ENCODE peak calls at places on chromosome 20, in seven cellular contexts. One of them, this sample, is unnamed. For H3K27me3, the result is how much of the 10 kb centered on the place peaks cover.

GRCh38 chr20:58613061-58613854 is 37.8 kb upstream of the STX16 start:
- DNase-seq in CD4-positive, alpha-beta T cell: no peak
- DNase-seq in HCT116: no peak
- DNase-seq in AG04450: no peak
- DNase-seq in GM23338: no peak
- DNase-seq in SK-N-SH: no peak
- DNase-seq in upper lobe of left lung: peak
- DNase-seq in this sample: no peak

GRCh38 chr20:18284805-18285533 is 3.4 kb upstream of the ZNF133 start:
- DNase-seq in SK-N-SH: no peak
- DNase-seq in GM23338: peak
- DNase-seq in HCT116: no peak
- DNase-seq in AG04450: no peak
- DNase-seq in CD4-positive, alpha-beta T cell: no peak
- DNase-seq in upper lobe of left lung: no peak
- DNase-seq in this sample: no peak

GRCh38 chr20:57658447-57659130 is 38.4 kb upstream of the ZBP1 start:
- DNase-seq in upper lobe of left lung: peak
- DNase-seq in HCT116: no peak
- DNase-seq in CD4-positive, alpha-beta T cell: no peak
- DNase-seq in AG04450: no peak
- DNase-seq in SK-N-SH: peak
- DNase-seq in GM23338: no peak
- DNase-seq in this sample: no peak

GRCh38 chr20:57837208-57838035 is 127.6 kb upstream of the PMEPA1 start:
- DNase-seq in HCT116: no peak
- DNase-seq in upper lobe of left lung: no peak
- DNase-seq in CD4-positive, alpha-beta T cell: no peak
- DNase-seq in AG04450: no peak
- DNase-seq in GM23338: no peak
- DNase-seq in SK-N-SH: no peak
- DNase-seq in this sample: no peak

GRCh38 chr20:44180814-44181213 is 6.2 kb downstream of the JPH2 start:
- DNase-seq in CD4-positive, alpha-beta T cell: no peak
- DNase-seq in HCT116: no peak
- DNase-seq in upper lobe of left lung: no peak
- DNase-seq in SK-N-SH: no peak
- DNase-seq in GM23338: peak
- DNase-seq in AG04450: no peak
- DNase-seq in this sample: no peak

GRCh38 chr20:32296412-32296811 is 19.0 kb downstream of the KIF3B start:
- DNase-seq in CD4-positive, alpha-beta T cell: no peak
- DNase-seq in HCT116: no peak
- DNase-seq in SK-N-SH: no peak
- DNase-seq in AG04450: no peak
- DNase-seq in GM23338: no peak
- DNase-seq in upper lobe of left lung: no peak
- DNase-seq in this sample: no peak

GRCh38 chr20:6384368-6384767 is 261.5 kb upstream of the FERMT1 start:
- DNase-seq in CD4-positive, alpha-beta T cell: no peak
- DNase-seq in GM23338: no peak
- DNase-seq in AG04450: no peak
- DNase-seq in upper lobe of left lung: no peak
- DNase-seq in SK-N-SH: no peak
- DNase-seq in HCT116: no peak
- DNase-seq in this sample: no peak

GRCh38 chr20:45343445-45343866 is 4.8 kb downstream of the SDC4 start:
- DNase-seq in AG04450: no peak
- DNase-seq in HCT116: no peak
- DNase-seq in CD4-positive, alpha-beta T cell: no peak
- DNase-seq in SK-N-SH: no peak
- DNase-seq in upper lobe of left lung: no peak
- DNase-seq in GM23338: no peak
- DNase-seq in this sample: no peak

GRCh38 chr20:11687546-11688292 is 230.0 kb upstream of the BTBD3 start:
- DNase-seq in SK-N-SH: no peak
- DNase-seq in GM23338: no peak
- DNase-seq in CD4-positive, alpha-beta T cell: no peak
- DNase-seq in AG04450: no peak
- DNase-seq in upper lobe of left lung: no peak
- DNase-seq in HCT116: no peak
- DNase-seq in this sample: no peak

GRCh38 chr20:17648306-17648646 is 33.8 kb downstream of the RRBP1 start:
- DNase-seq in upper lobe of left lung: no peak
- DNase-seq in HCT116: no peak
- DNase-seq in SK-N-SH: no peak
- DNase-seq in GM23338: no peak
- DNase-seq in AG04450: no peak
- DNase-seq in CD4-positive, alpha-beta T cell: no peak
- DNase-seq in this sample: no peak

GRCh38 chr20:3010985-3011723 is 32.3 kb upstream of the GNRH2 start:
- DNase-seq in GM23338: no peak
- DNase-seq in HCT116: no peak
- DNase-seq in SK-N-SH: no peak
- DNase-seq in CD4-positive, alpha-beta T cell: no peak
- DNase-seq in upper lobe of left lung: no peak
- DNase-seq in AG04450: peak
- DNase-seq in this sample: no peak

GRCh38 chr20:58611236-58612020 is 39.7 kb upstream of the STX16 start:
- DNase-seq in SK-N-SH: no peak
- DNase-seq in CD4-positive, alpha-beta T cell: no peak
- DNase-seq in GM23338: no peak
- DNase-seq in AG04450: no peak
- DNase-seq in HCT116: no peak
- DNase-seq in upper lobe of left lung: peak
- DNase-seq in this sample: no peak

GRCh38 chr20:64065062-64065972 is 2.3 kb downstream of the TCEA2 start:
- DNase-seq in CD4-positive, alpha-beta T cell: no peak
- DNase-seq in AG04450: no peak
- DNase-seq in GM23338: no peak
- DNase-seq in HCT116: no peak
- DNase-seq in upper lobe of left lung: peak
- DNase-seq in SK-N-SH: no peak
- DNase-seq in this sample: no peak

GRCh38 chr20:47202765-47203667 is 153.5 kb downstream of the ZMYND8 start:
- DNase-seq in AG04450: no peak
- DNase-seq in SK-N-SH: no peak
- DNase-seq in GM23338: no peak
- DNase-seq in CD4-positive, alpha-beta T cell: no peak
- DNase-seq in HCT116: no peak
- DNase-seq in upper lobe of left lung: no peak
- DNase-seq in this sample: no peak

DNA sequence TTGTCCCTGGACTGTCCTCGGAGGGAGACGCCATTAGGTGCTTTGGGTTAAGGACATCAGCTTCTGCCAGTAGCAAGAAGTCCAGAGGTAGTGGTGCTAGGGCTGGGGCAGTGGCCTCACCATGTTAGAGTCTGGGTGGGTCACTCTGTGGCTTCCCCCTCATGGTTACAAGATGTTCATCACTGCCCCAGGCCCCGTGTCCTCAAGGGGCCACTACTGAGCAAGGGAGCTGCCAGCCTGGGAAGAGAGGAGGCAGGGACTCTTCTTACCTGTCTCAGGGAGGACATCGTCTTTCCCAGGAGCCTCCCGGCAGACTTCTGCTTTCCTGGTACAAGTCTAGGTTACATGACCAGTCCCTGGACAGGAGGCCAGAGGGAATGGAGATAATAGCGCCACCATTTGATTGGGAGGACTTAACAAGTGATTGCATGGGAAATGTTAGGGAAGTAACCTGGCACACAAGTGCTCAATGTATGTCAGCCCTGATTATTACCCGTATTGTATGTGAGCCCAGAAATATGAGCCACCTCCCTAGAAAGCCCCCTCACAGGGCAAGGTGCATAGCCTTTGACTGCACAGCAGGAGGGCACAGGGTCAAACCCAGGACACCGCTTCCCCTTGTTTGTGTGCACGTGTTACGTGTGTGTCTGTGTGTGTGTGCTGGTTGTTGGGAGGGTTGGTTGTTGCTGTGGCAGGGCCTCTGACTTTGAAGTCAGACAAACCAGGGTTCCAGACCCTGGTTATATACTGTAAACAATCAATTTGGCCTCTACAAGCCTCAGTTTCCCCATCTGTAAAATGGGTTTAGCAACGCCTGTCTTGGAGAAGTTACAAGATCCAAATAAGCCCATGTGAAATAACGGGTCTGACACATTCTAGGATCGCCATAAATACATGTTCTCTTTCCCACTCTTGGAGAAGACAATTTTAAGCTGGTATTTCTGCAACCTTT is 30.0 kb downstream of the SIRPA start:
- DNase-seq in SK-N-SH: no peak
- DNase-seq in GM23338: peak
- DNase-seq in AG04450: no peak
- DNase-seq in CD4-positive, alpha-beta T cell: no peak
- DNase-seq in HCT116: no peak
- DNase-seq in upper lobe of left lung: no peak
- DNase-seq in this sample: no peak
- TF ChIP-seq CTCF in SK-N-SH: no peak
- TF ChIP-seq CTCF in GM23338: peak
- TF ChIP-seq CTCF in AG04450: no peak
- TF ChIP-seq CTCF in CD4-positive, alpha-beta T cell: no peak
- TF ChIP-seq CTCF in HCT116: no peak
- TF ChIP-seq CTCF in upper lobe of left lung: no peak
- TF ChIP-seq CTCF in this sample: no peak

GRCh38 chr20:61816606-61817005 is 249.1 kb downstream of the TAF4 start:
- DNase-seq in AG04450: no peak
- DNase-seq in upper lobe of left lung: no peak
- DNase-seq in CD4-positive, alpha-beta T cell: no peak
- DNase-seq in GM23338: no peak
- DNase-seq in HCT116: no peak
- DNase-seq in SK-N-SH: no peak
- DNase-seq in this sample: no peak

GRCh38 chr20:61815678-61816077 is 250.0 kb downstream of the TAF4 start:
- DNase-seq in GM23338: no peak
- DNase-seq in upper lobe of left lung: no peak
- DNase-seq in CD4-positive, alpha-beta T cell: no peak
- DNase-seq in SK-N-SH: no peak
- DNase-seq in HCT116: no peak
- DNase-seq in AG04450: no peak
- DNase-seq in this sample: no peak

GRCh38 chr20:61818746-61819483 is 246.8 kb downstream of the TAF4 start:
- DNase-seq in SK-N-SH: no peak
- DNase-seq in upper lobe of left lung: no peak
- DNase-seq in AG04450: no peak
- DNase-seq in GM23338: no peak
- DNase-seq in HCT116: no peak
- DNase-seq in CD4-positive, alpha-beta T cell: no peak
- DNase-seq in this sample: no peak

GRCh38 chr20:61817575-61817974 is 248.1 kb downstream of the TAF4 start:
- DNase-seq in CD4-positive, alpha-beta T cell: no peak
- DNase-seq in HCT116: no peak
- DNase-seq in SK-N-SH: no peak
- DNase-seq in GM23338: no peak
- DNase-seq in upper lobe of left lung: no peak
- DNase-seq in AG04450: no peak
- DNase-seq in this sample: no peak

GRCh38 chr20:61817061-61817460 is 248.6 kb downstream of the TAF4 start:
- DNase-seq in AG04450: no peak
- DNase-seq in HCT116: no peak
- DNase-seq in upper lobe of left lung: no peak
- DNase-seq in SK-N-SH: no peak
- DNase-seq in GM23338: no peak
- DNase-seq in CD4-positive, alpha-beta T cell: no peak
- DNase-seq in this sample: no peak
- H3K27me3 ChIP-seq in AG04450: under half
- H3K27me3 ChIP-seq in HCT116: under half
- H3K27me3 ChIP-seq in upper lobe of left lung: under half
- H3K27me3 ChIP-seq in SK-N-SH: under half
- H3K27me3 ChIP-seq in GM23338: under half
- H3K27me3 ChIP-seq in CD4-positive, alpha-beta T cell: under half
- H3K27me3 ChIP-seq in this sample: under half

DNA sequence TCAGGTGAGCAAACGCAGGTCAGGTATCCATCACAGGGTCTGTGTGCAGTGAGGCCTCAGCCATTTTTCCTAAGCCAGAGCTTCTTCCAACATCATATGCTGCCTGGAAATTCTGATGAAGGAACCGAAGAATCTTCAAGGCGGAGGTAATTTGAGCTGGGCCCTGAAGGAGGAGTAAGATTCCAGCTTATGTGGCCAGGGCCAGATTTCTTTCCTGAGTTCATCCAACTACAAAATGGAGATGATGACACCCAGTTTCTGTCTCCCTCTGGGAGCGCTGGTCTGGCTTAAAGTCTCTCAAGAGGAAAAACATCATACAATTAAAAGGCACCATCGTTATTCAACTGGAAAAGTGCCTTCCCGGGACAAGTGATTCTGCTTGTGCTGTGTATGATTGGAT is 6.9 kb upstream of the MANBAL start:
- DNase-seq in upper lobe of left lung: no peak
- DNase-seq in AG04450: no peak
- DNase-seq in HCT116: no peak
- DNase-seq in SK-N-SH: no peak
- DNase-seq in CD4-positive, alpha-beta T cell: no peak
- DNase-seq in GM23338: peak
- DNase-seq in this sample: no peak
- TF ChIP-seq CTCF in upper lobe of left lung: no peak
- TF ChIP-seq CTCF in AG04450: peak
- TF ChIP-seq CTCF in HCT116: no peak
- TF ChIP-seq CTCF in SK-N-SH: peak
- TF ChIP-seq CTCF in CD4-positive, alpha-beta T cell: no peak
- TF ChIP-seq CTCF in GM23338: peak
- TF ChIP-seq CTCF in this sample: peak

GRCh38 chr20:33933469-33933909 is 60.2 kb upstream of the RALY start:
- DNase-seq in AG04450: no peak
- DNase-seq in GM23338: peak
- DNase-seq in CD4-positive, alpha-beta T cell: peak
- DNase-seq in upper lobe of left lung: no peak
- DNase-seq in SK-N-SH: peak
- DNase-seq in HCT116: peak
- DNase-seq in this sample: no peak
- H3K27me3 ChIP-seq in AG04450: under half
- H3K27me3 ChIP-seq in GM23338: under half
- H3K27me3 ChIP-seq in CD4-positive, alpha-beta T cell: under half
- H3K27me3 ChIP-seq in upper lobe of left lung: under half
- H3K27me3 ChIP-seq in SK-N-SH: under half
- H3K27me3 ChIP-seq in HCT116: under half
- H3K27me3 ChIP-seq in this sample: under half

DNA sequence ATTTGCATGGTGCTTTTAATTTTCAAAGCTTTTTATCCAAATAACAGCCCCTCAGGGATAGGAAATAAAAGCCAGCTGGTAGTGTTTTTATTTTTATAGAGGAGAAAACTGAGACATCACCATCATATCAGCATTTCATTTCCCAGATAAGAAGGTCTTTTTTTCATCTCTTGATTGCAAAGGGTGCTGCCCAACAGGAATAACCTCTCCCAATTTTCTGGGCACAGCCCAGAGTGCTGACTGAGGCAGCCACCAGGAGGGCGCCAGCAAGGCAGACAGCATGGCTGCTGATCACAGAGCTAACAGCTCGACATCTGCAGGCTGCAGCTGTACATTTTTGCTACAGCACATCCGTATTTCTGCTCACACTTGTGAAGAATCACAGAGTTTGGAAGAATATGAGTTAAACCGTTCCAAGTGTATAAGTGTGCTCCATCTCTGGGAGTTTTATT is 85.7 kb upstream of the C20orf144 start:
- DNase-seq in HCT116: no peak
- DNase-seq in CD4-positive, alpha-beta T cell: no peak
- DNase-seq in SK-N-SH: peak
- DNase-seq in AG04450: no peak
- DNase-seq in GM23338: peak
- DNase-seq in upper lobe of left lung: no peak
- DNase-seq in this sample: no peak
- TF ChIP-seq CTCF in HCT116: no peak
- TF ChIP-seq CTCF in CD4-positive, alpha-beta T cell: no peak
- TF ChIP-seq CTCF in SK-N-SH: no peak
- TF ChIP-seq CTCF in AG04450: peak
- TF ChIP-seq CTCF in GM23338: peak
- TF ChIP-seq CTCF in upper lobe of left lung: no peak
- TF ChIP-seq CTCF in this sample: no peak

This sample was measured in BJ.